ENCODE peak calls at places on chromosomes 5 and 9, in six cellular contexts. I is heart right ventricle, N is uterus, C is fibroblast of mammary gland, E is cardiac fibroblast, S is A549. D is an unnamed sample.

GRCh38 chr5:140251527-140251973 is 51.4 kb downstream of the PFDN1 start:
- DNase-seq in I (no peak), N (no peak), C (peak; percentile 87), E (peak; percentile 62), S (peak; percentile 36), D (peak; percentile 91)

GRCh38 chr5:141488591-141489478 is at the start of gene PCDHGC5:
- DNase-seq in I (no peak), N (no peak), C (peak; percentile 89), E (peak; percentile 60), S (no peak), D (peak; percentile 80)

GRCh38 chr9:131735238-131736181 is 4.4 kb downstream of the RAPGEF1 start:
- DNase-seq in I (no peak), N (no peak), C (peak; percentile 66), E (no peak), S (peak; percentile 86), D (no peak)

GRCh38 chr5:28488752-28489151 is 1450.4 kb upstream of the CDH9 start:
- DNase-seq in I (no peak), N (no peak), C (no peak), E (no peak), S (no peak), D (no peak)

GRCh38 chr9:78609471-78609870 is 312.5 kb downstream of the PSAT1 start:
- DNase-seq in I (no peak), N (no peak), C (no peak), E (no peak), S (no peak), D (no peak)

GRCh38 chr9:88741335-88741734 is 206.4 kb downstream of the NXNL2 start:
- DNase-seq in I (no peak), N (no peak), C (peak; percentile 58), E (no peak), S (peak; percentile 44), D (no peak)

GRCh38 chr5:112491257-112491656 is 72.2 kb upstream of the EPB41L4A start:
- DNase-seq in I (no peak), N (no peak), C (peak; percentile 7), E (no peak), S (peak; percentile 38), D (no peak)

GRCh38 chr9:112696461-112696860 is 21.5 kb downstream of the INIP start:
- DNase-seq in I (no peak), N (no peak), C (no peak), E (no peak), S (no peak), D (no peak)

GRCh38 chr9:78811562-78812276 is 514.8 kb downstream of the PSAT1 start:
- DNase-seq in I (no peak), N (no peak), C (peak; percentile 35), E (no peak), S (no peak), D (peak; percentile 44)

GRCh38 chr5:14417792-14418765 is 163.5 kb upstream of the OTULINL start:
- DNase-seq in I (no peak), N (no peak), C (peak; percentile 89), E (peak; percentile 75), S (no peak), D (peak; percentile 83)

GRCh38 chr5:134092875-134093274 is 21.6 kb upstream of the TCF7 start:
- DNase-seq in I (no peak), N (no peak), C (peak; percentile 31), E (no peak), S (peak; percentile 26), D (no peak)

GRCh38 chr5:65970481-65971367 is 44.3 kb downstream of the ERBIN start:
- DNase-seq in I (no peak), N (no peak), C (no peak), E (no peak), S (no peak), D (no peak)

GRCh38 chr9:114238471-114238870 is 83.1 kb downstream of the COL27A1 start:
- DNase-seq in I (peak; percentile 78), N (peak; percentile 37), C (no peak), E (peak; percentile 47), S (no peak), D (no peak)

GRCh38 chr9:84773023-84773422 is 103.5 kb downstream of the NTRK2 start:
- DNase-seq in I (no peak), N (no peak), C (no peak), E (no peak), S (no peak), D (no peak)

GRCh38 chr9:82583524-82583923 is 479.4 kb downstream of the RASEF start:
- DNase-seq in I (no peak), N (no peak), C (no peak), E (no peak), S (no peak), D (no peak)

GRCh38 chr5:132422720-132423442 is 53.4 kb downstream of the SLC22A5 start:
- DNase-seq in I (peak; percentile 78), N (no peak), C (peak; percentile 70), E (peak; percentile 44), S (peak; percentile 22), D (no peak)
- H3K4me3 ChIP-seq in I (no peak overlapping the region), N (no peak overlapping the region), C (no peak overlapping the region), E (no peak overlapping the region), S (no peak overlapping the region), D (no peak overlapping the region)

GRCh38 chr5:4643960-4644359 is 496.2 kb upstream of the ADAMTS16 start:
- DNase-seq in I (no peak), N (no peak), C (no peak), E (no peak), S (no peak), D (no peak)
- TF ChIP-seq CTCF in I (no peak), N (no peak), C (no peak), E (no peak), S (no peak), D (no peak)

GRCh38 chr5:137019229-137019628 is 479.9 kb downstream of the SPOCK1 start:
- DNase-seq in I (no peak), N (no peak), C (no peak), E (no peak), S (no peak), D (no peak)

GRCh38 chr5:137022725-137023124 is 476.4 kb downstream of the SPOCK1 start:
- DNase-seq in I (no peak), N (no peak), C (no peak), E (peak; percentile 24), S (no peak), D (no peak)

GRCh38 chr5:137027758-137028157 is 471.4 kb downstream of the SPOCK1 start:
- DNase-seq in I (no peak), N (no peak), C (no peak), E (no peak), S (no peak), D (no peak)

GRCh38 chr5:137016783-137017324 is 482.3 kb downstream of the SPOCK1 start:
- DNase-seq in I (no peak), N (no peak), C (no peak), E (no peak), S (peak; percentile 7), D (no peak)

GRCh38 chr5:137022043-137022442 is 477.1 kb downstream of the SPOCK1 start:
- DNase-seq in I (peak; percentile 33), N (peak; percentile 23), C (peak; percentile 21), E (peak; percentile 67), S (no peak), D (no peak)
- H3K4me3 ChIP-seq in I (no peak overlapping the region), N (no peak overlapping the region), C (no peak overlapping the region), E (no peak overlapping the region), S (no peak overlapping the region), D (no peak overlapping the region)

DNA sequence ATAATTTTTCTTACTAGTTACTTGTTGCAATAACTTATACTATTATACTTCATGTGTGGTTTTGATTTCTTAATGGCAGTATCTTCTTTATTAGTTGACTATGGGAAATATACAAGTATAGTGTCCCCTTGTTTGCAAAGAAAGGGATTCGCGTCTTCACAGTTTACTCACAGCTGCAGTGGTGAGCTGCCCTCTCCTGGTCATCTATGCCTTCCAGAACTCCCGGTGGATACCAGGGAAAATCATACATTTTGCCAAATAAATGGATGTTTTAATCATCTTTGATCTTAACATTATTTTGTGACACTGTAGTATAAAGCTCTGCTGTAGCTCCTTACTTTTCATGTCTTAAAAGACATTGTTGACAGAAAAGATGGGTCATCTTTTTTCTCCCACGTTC is 142.0 kb downstream of the ZCCHC7 start:
- DNase-seq in I (no peak), N (no peak), C (peak; percentile 41), E (peak; percentile 65), S (peak; percentile 47), D (peak; percentile 28)
- TF ChIP-seq CTCF in I (peak; percentile 33), N (no peak), C (peak; percentile 52), E (peak; percentile 74), S (peak; percentile 58), D (peak; percentile 74)

D was measured in astrocyte of the spinal cord.